ENCODE peak calls at places on chromosomes 16 and 17, in seven cellular contexts. One of them, this sample, is unnamed.

GRCh38 chr16:28915181-28915580 is 9.9 kb downstream of the RABEP2 start:
- DNase-seq in dorsolateral prefrontal cortex: no peak
- DNase-seq in WTC11: no peak
- DNase-seq in lower leg skin: no peak
- DNase-seq in GM12865: no peak
- DNase-seq in breast epithelium: no peak
- DNase-seq in heart left ventricle: no peak
- DNase-seq in this sample: no peak

GRCh38 chr17:8791910-8792270 is 7.3 kb downstream of the MFSD6L start:
- DNase-seq in heart left ventricle: no peak
- DNase-seq in GM12865: peak; percentile 17
- DNase-seq in WTC11: no peak
- DNase-seq in dorsolateral prefrontal cortex: no peak
- DNase-seq in lower leg skin: no peak
- DNase-seq in breast epithelium: no peak
- DNase-seq in this sample: no peak

GRCh38 chr17:82592751-82593589 is 55.3 kb downstream of the WDR45B start:
- DNase-seq in lower leg skin: peak; percentile 81
- DNase-seq in GM12865: peak; percentile 62
- DNase-seq in heart left ventricle: peak; percentile 79
- DNase-seq in dorsolateral prefrontal cortex: peak; percentile 84
- DNase-seq in WTC11: peak; percentile 51
- DNase-seq in breast epithelium: no peak
- DNase-seq in this sample: peak; percentile 39

GRCh38 chr17:42591411-42591810 is 13.9 kb upstream of the PSMC3IP start:
- DNase-seq in dorsolateral prefrontal cortex: no peak
- DNase-seq in heart left ventricle: no peak
- DNase-seq in GM12865: no peak
- DNase-seq in breast epithelium: peak; percentile 14
- DNase-seq in lower leg skin: no peak
- DNase-seq in WTC11: no peak
- DNase-seq in this sample: no peak

GRCh38 chr17:67469208-67469980 is 92.3 kb downstream of the PITPNC1 start:
- DNase-seq in dorsolateral prefrontal cortex: no peak
- DNase-seq in breast epithelium: no peak
- DNase-seq in lower leg skin: no peak
- DNase-seq in GM12865: no peak
- DNase-seq in WTC11: peak; percentile 27
- DNase-seq in heart left ventricle: no peak
- DNase-seq in this sample: peak; percentile 57

GRCh38 chr17:21042434-21043295 is at the start of gene USP22:
- DNase-seq in lower leg skin: no peak
- DNase-seq in GM12865: no peak
- DNase-seq in heart left ventricle: no peak
- DNase-seq in WTC11: peak; percentile 36
- DNase-seq in dorsolateral prefrontal cortex: no peak
- DNase-seq in breast epithelium: no peak
- DNase-seq in this sample: peak; percentile 31

GRCh38 chr16:1645914-1646525 is 32.1 kb upstream of the JPT2 start:
- DNase-seq in WTC11: no peak
- DNase-seq in heart left ventricle: no peak
- DNase-seq in dorsolateral prefrontal cortex: no peak
- DNase-seq in breast epithelium: no peak
- DNase-seq in GM12865: no peak
- DNase-seq in lower leg skin: no peak
- DNase-seq in this sample: no peak

GRCh38 chr17:17681744-17682292 is 560 bp downstream of the RAI1 start:
- DNase-seq in dorsolateral prefrontal cortex: no peak
- DNase-seq in breast epithelium: no peak
- DNase-seq in heart left ventricle: peak; percentile 58
- DNase-seq in WTC11: no peak
- DNase-seq in lower leg skin: peak; percentile 32
- DNase-seq in GM12865: peak; percentile 61
- DNase-seq in this sample: peak; percentile 59

GRCh38 chr16:51752596-51752995 is 601.5 kb upstream of the SALL1 start:
- DNase-seq in GM12865: no peak
- DNase-seq in breast epithelium: no peak
- DNase-seq in lower leg skin: no peak
- DNase-seq in dorsolateral prefrontal cortex: no peak
- DNase-seq in WTC11: no peak
- DNase-seq in heart left ventricle: no peak
- DNase-seq in this sample: no peak

GRCh38 chr17:82059272-82060000 is 6.2 kb downstream of the DUS1L start:
- DNase-seq in breast epithelium: no peak
- DNase-seq in WTC11: no peak
- DNase-seq in heart left ventricle: peak; percentile 21
- DNase-seq in GM12865: no peak
- DNase-seq in dorsolateral prefrontal cortex: peak; percentile 37
- DNase-seq in lower leg skin: no peak
- DNase-seq in this sample: no peak

GRCh38 chr17:50263293-50264262 is 10.7 kb upstream of the TMEM92 start:
- DNase-seq in dorsolateral prefrontal cortex: no peak
- DNase-seq in WTC11: no peak
- DNase-seq in GM12865: no peak
- DNase-seq in heart left ventricle: no peak
- DNase-seq in lower leg skin: no peak
- DNase-seq in breast epithelium: peak; percentile 33
- DNase-seq in this sample: peak; percentile 6

GRCh38 chr17:50262001-50262794 is 12.1 kb upstream of the TMEM92 start:
- DNase-seq in heart left ventricle: no peak
- DNase-seq in dorsolateral prefrontal cortex: no peak
- DNase-seq in lower leg skin: no peak
- DNase-seq in breast epithelium: peak; percentile 37
- DNase-seq in GM12865: no peak
- DNase-seq in WTC11: no peak
- DNase-seq in this sample: peak; percentile 3

GRCh38 chr17:50259484-50260324 is 14.6 kb upstream of the TMEM92 start:
- DNase-seq in GM12865: no peak
- DNase-seq in heart left ventricle: no peak
- DNase-seq in WTC11: no peak
- DNase-seq in lower leg skin: no peak
- DNase-seq in breast epithelium: peak; percentile 39
- DNase-seq in dorsolateral prefrontal cortex: no peak
- DNase-seq in this sample: peak; percentile 8

GRCh38 chr17:50260501-50260911 is 13.8 kb upstream of the TMEM92 start:
- DNase-seq in heart left ventricle: no peak
- DNase-seq in GM12865: no peak
- DNase-seq in breast epithelium: peak; percentile 37
- DNase-seq in lower leg skin: no peak
- DNase-seq in WTC11: no peak
- DNase-seq in dorsolateral prefrontal cortex: no peak
- DNase-seq in this sample: peak; percentile 10

DNA sequence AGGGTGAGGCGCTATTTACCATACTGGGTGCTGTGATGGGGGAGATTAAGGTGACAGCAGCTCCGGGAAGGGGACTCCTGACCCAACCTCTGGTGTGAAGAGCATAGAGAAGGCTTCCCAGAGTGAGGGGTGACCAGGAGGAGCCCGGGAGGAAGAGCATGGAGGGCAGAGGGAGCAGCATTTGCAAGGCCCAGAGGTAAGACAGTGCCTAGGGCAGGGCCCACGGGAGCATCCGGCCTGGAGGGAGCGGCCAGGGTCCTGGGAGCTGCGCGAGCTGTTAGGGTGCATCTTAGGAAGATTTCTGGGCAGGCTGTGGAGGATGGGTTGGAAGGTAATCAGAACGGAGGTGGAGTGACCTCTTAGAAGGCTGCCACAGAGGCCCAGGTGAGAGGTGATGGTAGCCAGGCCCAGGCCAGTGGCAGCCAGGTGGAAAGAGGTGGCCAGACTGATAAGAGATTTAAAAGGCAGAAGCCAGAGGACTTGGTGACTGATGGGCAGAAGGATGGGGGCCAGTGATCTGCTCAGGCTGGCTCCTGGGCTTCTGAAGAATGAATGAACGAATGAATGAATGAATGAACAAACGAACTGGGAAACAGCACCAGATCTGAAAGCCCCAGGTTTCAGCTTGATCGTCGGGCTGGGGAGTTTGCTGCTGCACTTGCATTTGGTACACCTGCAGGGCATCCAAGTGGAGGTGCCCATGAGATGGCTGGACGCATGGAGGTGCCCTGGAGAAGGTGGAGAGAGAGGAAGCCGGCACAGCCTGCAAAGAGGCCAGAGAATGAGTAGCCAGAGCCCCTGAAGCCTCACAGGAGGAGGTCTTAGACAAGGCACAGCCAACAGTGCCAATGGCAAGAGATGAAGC is 13.0 kb upstream of the TMEM92 start:
- DNase-seq in heart left ventricle: no peak
- DNase-seq in dorsolateral prefrontal cortex: no peak
- DNase-seq in lower leg skin: peak; percentile 13
- DNase-seq in GM12865: no peak
- DNase-seq in WTC11: no peak
- DNase-seq in breast epithelium: peak; percentile 41
- DNase-seq in this sample: peak; percentile 8
- TF ChIP-seq CTCF in heart left ventricle: no peak
- TF ChIP-seq CTCF in dorsolateral prefrontal cortex: no peak
- TF ChIP-seq CTCF in lower leg skin: no peak
- TF ChIP-seq CTCF in GM12865: no peak
- TF ChIP-seq CTCF in WTC11: no peak
- TF ChIP-seq CTCF in breast epithelium: no peak
- TF ChIP-seq CTCF in this sample: no peak

DNA sequence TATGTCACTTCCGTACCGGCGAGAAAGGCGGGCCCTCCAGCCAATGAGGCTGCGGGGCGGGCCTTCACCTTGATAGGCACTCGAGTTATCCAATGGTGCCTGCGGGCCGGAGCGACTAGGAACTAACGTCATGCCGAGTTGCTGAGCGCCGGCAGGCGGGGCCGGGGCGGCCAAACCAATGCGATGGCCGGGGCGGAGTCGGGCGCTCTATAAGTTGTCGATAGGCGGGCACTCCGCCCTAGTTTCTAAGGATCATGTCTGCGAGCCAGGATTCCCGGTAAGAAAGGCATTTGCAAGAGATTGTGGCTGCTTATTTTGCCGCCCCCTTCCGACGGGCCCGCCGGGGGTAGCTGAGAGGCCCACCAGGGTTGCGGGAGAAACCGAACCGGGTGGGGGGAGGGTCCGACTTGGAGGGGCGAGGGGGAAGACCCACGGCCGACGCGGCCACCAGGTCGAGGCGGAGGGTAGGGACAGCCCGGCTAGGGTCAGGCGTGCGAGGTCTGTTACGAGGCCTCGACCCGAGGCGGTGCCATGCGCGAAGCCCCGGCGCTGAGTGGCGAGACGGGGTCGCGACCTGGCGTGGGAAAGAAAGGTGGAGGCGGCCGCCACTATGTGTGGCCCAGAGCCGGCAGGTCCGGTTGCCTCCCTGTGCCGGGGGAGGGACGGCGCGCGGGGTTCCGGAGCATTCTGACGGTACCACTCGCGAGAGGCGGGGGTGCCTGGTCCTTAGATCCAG is 6.7 kb upstream of the CD68 start:
- DNase-seq in heart left ventricle: peak; percentile 99
- DNase-seq in dorsolateral prefrontal cortex: peak; percentile 100
- DNase-seq in GM12865: peak; percentile 99
- DNase-seq in breast epithelium: peak; percentile 100
- DNase-seq in lower leg skin: peak; percentile 99
- DNase-seq in WTC11: peak; percentile 100
- DNase-seq in this sample: peak; percentile 99
- TF ChIP-seq CTCF in heart left ventricle: no peak
- TF ChIP-seq CTCF in dorsolateral prefrontal cortex: peak; percentile 16
- TF ChIP-seq CTCF in GM12865: no peak
- TF ChIP-seq CTCF in breast epithelium: peak; percentile 24
- TF ChIP-seq CTCF in lower leg skin: no peak
- TF ChIP-seq CTCF in WTC11: no peak
- TF ChIP-seq CTCF in this sample: no peak

DNA sequence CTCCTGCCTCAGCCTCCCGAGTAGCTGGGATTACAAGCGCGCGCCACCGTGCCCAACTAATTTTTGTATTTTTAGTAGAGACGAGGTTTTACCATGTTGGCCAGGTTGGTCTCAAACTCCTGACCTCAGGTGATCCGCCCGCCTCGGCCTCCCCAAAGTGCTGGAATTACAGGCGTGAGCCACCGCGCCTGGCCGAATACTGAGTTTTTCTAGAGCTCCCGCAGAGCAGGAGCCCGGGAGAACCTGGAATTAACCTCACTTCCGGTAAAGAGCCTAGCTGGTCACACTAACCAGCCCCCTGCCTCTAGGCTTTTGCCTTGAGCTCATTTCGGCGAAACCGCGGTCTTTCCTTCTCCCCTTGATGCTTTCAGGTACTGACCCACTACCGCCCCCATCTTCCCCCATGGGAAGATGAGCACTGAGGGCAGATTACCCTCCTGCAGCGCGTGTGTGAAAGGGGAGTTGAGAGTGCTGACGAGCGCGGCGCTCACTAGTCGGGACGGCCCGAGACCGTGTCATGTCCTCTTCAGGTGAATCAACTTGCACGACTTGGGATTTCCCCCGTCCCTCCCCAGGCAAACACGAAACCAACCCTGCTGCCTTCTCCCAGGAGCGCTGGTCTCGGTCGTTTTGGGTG is 743 bp upstream of the NEK8 start:
- DNase-seq in breast epithelium: peak; percentile 76
- DNase-seq in dorsolateral prefrontal cortex: no peak
- DNase-seq in GM12865: peak; percentile 97
- DNase-seq in lower leg skin: peak; percentile 68
- DNase-seq in WTC11: peak; percentile 82
- DNase-seq in heart left ventricle: peak; percentile 37
- DNase-seq in this sample: peak; percentile 50
- TF ChIP-seq CTCF in breast epithelium: peak; percentile 20
- TF ChIP-seq CTCF in dorsolateral prefrontal cortex: peak; percentile 11
- TF ChIP-seq CTCF in GM12865: peak; percentile 24
- TF ChIP-seq CTCF in lower leg skin: no peak
- TF ChIP-seq CTCF in WTC11: no peak
- TF ChIP-seq CTCF in heart left ventricle: no peak
- TF ChIP-seq CTCF in this sample: no peak

DNA sequence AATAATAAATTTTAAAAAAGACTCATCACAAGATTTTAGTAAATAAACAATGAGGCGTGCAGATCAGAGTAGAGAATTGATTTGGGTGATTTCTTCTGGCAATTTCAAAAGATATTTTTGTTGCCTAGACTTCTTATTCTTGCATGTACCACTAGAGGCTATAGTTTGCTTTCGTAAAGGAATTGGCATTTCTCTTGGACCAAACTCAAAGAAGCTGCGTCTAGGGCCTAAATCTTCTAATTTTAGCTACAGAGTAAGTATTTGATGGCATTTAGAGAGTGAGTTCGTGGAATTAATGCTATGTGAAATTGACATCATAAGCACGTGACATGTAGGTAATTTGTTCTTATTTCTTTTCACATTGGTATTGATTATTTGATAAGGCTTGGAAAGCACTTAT is 24.4 kb upstream of the ABCC11 start:
- DNase-seq in WTC11: no peak
- DNase-seq in GM12865: no peak
- DNase-seq in heart left ventricle: no peak
- DNase-seq in dorsolateral prefrontal cortex: no peak
- DNase-seq in lower leg skin: no peak
- DNase-seq in breast epithelium: no peak
- DNase-seq in this sample: no peak
- TF ChIP-seq CTCF in WTC11: no peak
- TF ChIP-seq CTCF in GM12865: no peak
- TF ChIP-seq CTCF in heart left ventricle: no peak
- TF ChIP-seq CTCF in dorsolateral prefrontal cortex: no peak
- TF ChIP-seq CTCF in lower leg skin: no peak
- TF ChIP-seq CTCF in breast epithelium: no peak
- TF ChIP-seq CTCF in this sample: no peak

This sample was measured in glutamatergic neuron.